ENCODE peak calls at places on chromosomes 7 and 10, in five cellular contexts. U is GM20000, N is HFF-Myc, J is GM13976, W is heart left ventricle. L is an unnamed sample.

GRCh38 chr10:78800535-78801320 is 268.0 kb upstream of the ZMIZ1 start:
- DNase-seq in W (no peak), N (no peak), U (no peak), J (no peak), L (no peak)

GRCh38 chr7:95725170-95725569 is 47.2 kb upstream of the DYNC1I1 start:
- DNase-seq in W (no peak), U (no peak), N (no peak), J (no peak), L (no peak)

GRCh38 chr10:50866317-50866716 is 19.1 kb downstream of the A1CF start:
- DNase-seq in J (no peak), N (no peak), U (no peak), W (no peak), L (no peak)

GRCh38 chr7:117186218-117186617 is 136.6 kb downstream of the WNT2 start:
- DNase-seq in N (no peak), W (no peak), U (no peak), J (no peak), L (no peak)

GRCh38 chr7:47638679-47639306 is 56.9 kb upstream of the TNS3 start:
- DNase-seq in N (no peak), W (no peak), J (no peak), U (no peak), L (peak; percentile 88)

GRCh38 chr7:65820287-65820950 is 52.5 kb upstream of the VKORC1L1 start:
- DNase-seq in W (no peak), N (no peak), J (no peak), U (no peak), L (no peak)

GRCh38 chr10:132449826-132450211 is 52.8 kb downstream of the PWWP2B start:
- DNase-seq in U (no peak), W (peak; percentile 17), N (no peak), J (no peak), L (no peak)

GRCh38 chr10:34575882-34576281 is 239.2 kb downstream of the PARD3 start:
- DNase-seq in W (no peak), J (no peak), N (no peak), U (no peak), L (no peak)

GRCh38 chr10:121684276-121684675 is 86.0 kb upstream of the FGFR2 start:
- DNase-seq in J (no peak), N (no peak), U (no peak), W (no peak), L (no peak)

GRCh38 chr10:100661546-100661945 is 83.8 kb upstream of the PAX2 start:
- DNase-seq in W (no peak), U (no peak), J (no peak), N (no peak), L (no peak)

GRCh38 chr7:76352193-76352592 is 6.6 kb downstream of the YWHAG start:
- DNase-seq in N (no peak), W (no peak), U (no peak), J (no peak), L (no peak)

GRCh38 chr7:122059516-122059915 is 84.5 kb downstream of the AASS start:
- DNase-seq in J (no peak), N (no peak), W (no peak), U (no peak), L (no peak)

GRCh38 chr7:42858570-42858969 is 53.3 kb downstream of the C7orf25 start:
- DNase-seq in J (no peak), W (no peak), U (no peak), N (peak; percentile 5), L (no peak)

DNA sequence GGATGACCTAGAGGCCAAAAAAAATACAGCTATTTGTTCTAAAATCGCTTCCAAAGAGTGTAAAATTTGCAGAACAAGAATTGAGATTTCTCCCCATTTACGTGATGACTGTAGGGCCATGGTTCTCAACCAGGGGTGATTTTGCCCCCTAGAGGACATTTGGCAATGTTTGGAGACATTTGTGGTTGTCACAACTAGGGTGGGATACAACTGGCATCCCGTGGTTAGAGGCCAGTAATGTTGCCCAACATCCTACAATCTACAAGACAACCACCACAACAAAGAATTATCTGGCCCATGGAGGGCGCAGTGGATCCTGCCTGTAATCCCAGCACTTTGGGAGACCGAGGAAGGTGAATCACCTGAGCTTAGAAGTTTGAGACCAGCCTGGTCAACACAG is 22.8 kb upstream of the MALSU1 start:
- DNase-seq in J (no peak), N (no peak), U (no peak), W (no peak), L (no peak)
- TF ChIP-seq CTCF in J (no peak), N (peak; percentile 24), U (peak; percentile 30), W (no peak), L (peak; percentile 16)

GRCh38 chr7:157791666-157792065 is 454.9 kb downstream of the DNAJB6 start:
- DNase-seq in N (no peak), W (no peak), U (no peak), J (no peak), L (no peak)
- TF ChIP-seq CTCF in N (no peak), W (no peak), U (no peak), J (no peak), L (no peak)

GRCh38 chr7:138125598-138126111 is 49.4 kb downstream of the AKR1D1 start:
- DNase-seq in N (no peak), J (peak; percentile 59), U (peak; percentile 64), W (no peak), L (no peak)

GRCh38 chr7:138127996-138128395 is 51.7 kb downstream of the AKR1D1 start:
- DNase-seq in W (no peak), U (no peak), J (no peak), N (no peak), L (no peak)

GRCh38 chr7:138126928-138127327 is 50.7 kb downstream of the AKR1D1 start:
- DNase-seq in U (no peak), N (no peak), W (no peak), J (no peak), L (no peak)

GRCh38 chr7:138125119-138125518 is 48.9 kb downstream of the AKR1D1 start:
- DNase-seq in N (no peak), J (no peak), W (no peak), U (no peak), L (no peak)

DNA sequence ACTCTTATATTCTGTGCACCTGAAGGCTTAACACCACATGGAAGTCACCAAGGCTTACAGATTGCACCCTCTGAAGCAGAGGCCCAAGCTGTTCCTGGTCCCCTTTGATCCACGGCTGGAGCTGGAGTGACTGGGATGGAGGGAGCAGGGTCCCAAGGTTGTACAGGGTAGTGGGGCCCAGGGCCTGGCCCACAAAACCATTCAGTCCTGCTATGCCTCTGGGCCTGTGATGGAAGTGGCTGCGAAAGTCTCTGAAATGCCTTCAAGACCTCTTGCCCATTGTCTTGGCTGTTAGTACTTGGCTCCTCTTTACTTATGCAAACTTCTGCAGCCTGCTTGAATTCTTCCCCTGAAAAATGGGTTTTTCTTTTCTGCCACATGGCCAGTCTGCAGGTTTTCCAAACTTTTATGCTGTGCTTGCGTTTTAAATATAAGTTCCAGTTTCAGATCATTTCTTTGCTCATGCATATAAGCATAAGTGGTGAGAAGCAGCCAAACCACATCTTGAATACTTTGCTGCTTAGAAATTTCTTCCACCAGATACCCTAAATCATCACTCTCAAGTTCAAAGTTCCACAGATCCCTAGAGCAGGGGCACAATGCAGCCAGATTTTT is 53.4 kb downstream of the AKR1D1 start:
- DNase-seq in U (no peak), W (no peak), J (no peak), N (no peak), L (no peak)
- TF ChIP-seq CTCF in U (no peak), W (no peak), J (no peak), N (no peak), L (no peak)

GRCh38 chr10:102101152-102101551 is 19.0 kb downstream of the LDB1 start:
- DNase-seq in U (no peak), J (no peak), W (no peak), N (no peak), L (no peak)
- TF ChIP-seq CTCF in U (no peak), J (no peak), W (no peak), N (peak; percentile 5), L (peak; percentile 16)

DNA sequence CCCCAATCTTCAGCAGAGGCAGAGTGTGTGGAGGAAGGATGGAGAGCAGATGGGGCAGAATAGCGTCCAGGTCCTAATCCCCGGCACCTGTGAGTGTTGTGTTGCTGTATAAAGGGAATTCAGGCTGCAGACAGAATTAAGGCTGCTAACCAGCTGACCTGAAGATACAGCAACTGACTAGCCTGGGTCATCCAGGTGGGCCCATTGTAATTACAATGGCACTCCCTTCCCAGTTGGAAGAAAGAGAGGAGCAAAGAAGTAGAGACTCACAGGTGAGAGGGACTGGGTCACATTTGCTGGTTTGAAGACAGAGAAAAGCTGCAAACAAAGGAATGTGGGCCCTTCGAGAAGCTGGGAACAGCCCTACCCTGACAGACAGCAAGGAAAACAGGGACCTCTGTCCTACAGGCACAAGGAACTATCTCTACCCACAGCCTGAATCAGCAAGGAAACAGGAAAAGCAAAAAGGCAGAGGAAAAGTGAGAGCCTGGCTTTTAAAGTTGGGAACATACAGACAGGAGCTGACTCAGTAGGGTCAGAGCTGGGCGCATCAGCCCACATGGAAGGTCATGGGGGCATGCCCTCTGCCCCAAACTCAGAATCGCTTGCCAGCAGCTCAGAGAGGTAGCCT is 11.6 kb upstream of the TMEM72 start:
- DNase-seq in N (no peak), W (no peak), J (no peak), U (no peak), L (no peak)
- TF ChIP-seq CTCF in N (no peak), W (no peak), J (no peak), U (no peak), L (no peak)

DNA sequence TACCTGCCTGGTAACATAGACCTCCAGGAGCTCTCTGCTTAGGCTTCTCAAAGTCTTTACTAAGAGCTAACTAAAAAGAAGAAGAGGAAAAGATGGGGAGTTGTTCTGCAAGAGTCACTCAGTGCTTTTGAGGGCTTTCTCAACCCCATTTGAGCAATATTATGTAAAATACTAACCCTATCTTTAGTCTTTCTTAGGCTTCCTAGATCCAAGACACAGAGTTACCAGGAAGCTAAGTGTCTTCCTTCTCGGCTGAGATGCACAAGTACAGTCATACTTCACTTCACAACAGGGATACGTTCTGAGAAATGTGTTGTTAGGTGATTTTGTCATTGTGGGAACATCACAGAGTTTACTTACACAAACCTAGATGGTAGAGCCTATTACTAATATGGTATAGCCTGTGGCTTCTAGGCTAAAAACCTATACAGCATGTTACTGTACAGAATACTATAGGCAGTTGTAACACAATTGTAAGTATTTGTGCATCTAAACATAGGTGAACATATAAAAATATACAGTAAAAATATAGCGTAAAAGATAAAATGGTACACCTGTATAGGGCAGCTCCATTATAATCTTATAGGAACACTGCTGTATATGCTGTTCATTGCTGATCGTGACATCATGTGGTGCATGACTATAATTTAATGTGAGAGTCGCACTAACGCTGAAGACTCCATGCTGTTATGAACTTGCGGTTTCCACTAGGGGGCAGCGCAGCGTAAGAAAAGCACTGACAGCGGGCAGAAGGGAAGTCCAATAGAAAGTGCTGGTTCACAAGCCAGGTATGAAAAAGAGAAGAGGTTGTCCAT is 16.3 kb downstream of the ANKRD22 start:
- DNase-seq in U (peak; percentile 68), J (peak; percentile 40), W (peak; percentile 86), N (peak; percentile 79), L (peak; percentile 81)
- TF ChIP-seq CTCF in U (peak; percentile 81), J (peak; percentile 87), W (peak; percentile 88), N (peak; percentile 82), L (peak; percentile 81)

GRCh38 chr7:7699370-7699769 is 19.0 kb downstream of the RPA3 start:
- DNase-seq in N (no peak), U (no peak), W (no peak), J (no peak), L (no peak)
- TF ChIP-seq CTCF in N (no peak), U (no peak), W (no peak), J (no peak), L (no peak)